ENCODE peak calls at places on chromosome 1, in eight cellular contexts. One of them, this sample, is unnamed.
A peak's percentile ranks its signal among the peaks of the same experiment; 100 is the strongest.

GRCh38 chr1:111538343-111539035 is 35.1 kb upstream of the ADORA3 start:
- DNase-seq in activated T-cell treated with anti-CD3 and anti-CD28 coated beads, Interleukin-2, amount 50 U/mL, for 1 hour: no peak
- DNase-seq in AG09309: no peak
- DNase-seq in RWPE1: no peak
- DNase-seq in caudate nucleus: no peak
- DNase-seq in heart right ventricle: no peak
- DNase-seq in Right ventricle myocardium superior: no peak
- DNase-seq in endothelial cell: no peak
- DNase-seq in this sample: no peak

GRCh38 chr1:109191377-109191776 is 22.3 kb upstream of the SARS1 start:
- DNase-seq in activated T-cell treated with anti-CD3 and anti-CD28 coated beads, Interleukin-2, amount 50 U/mL, for 1 hour: no peak
- DNase-seq in AG09309: no peak
- DNase-seq in RWPE1: no peak
- DNase-seq in caudate nucleus: no peak
- DNase-seq in heart right ventricle: no peak
- DNase-seq in Right ventricle myocardium superior: no peak
- DNase-seq in endothelial cell: no peak
- DNase-seq in this sample: no peak

GRCh38 chr1:32966900-32967299 is 2.3 kb upstream of the RNF19B start:
- DNase-seq in activated T-cell treated with anti-CD3 and anti-CD28 coated beads, Interleukin-2, amount 50 U/mL, for 1 hour: no peak
- DNase-seq in AG09309: no peak
- DNase-seq in RWPE1: no peak
- DNase-seq in caudate nucleus: no peak
- DNase-seq in heart right ventricle: no peak
- DNase-seq in Right ventricle myocardium superior: no peak
- DNase-seq in endothelial cell: no peak
- DNase-seq in this sample: no peak

GRCh38 chr1:232376632-232377493 is 253.1 kb downstream of the SIPA1L2 start:
- DNase-seq in activated T-cell treated with anti-CD3 and anti-CD28 coated beads, Interleukin-2, amount 50 U/mL, for 1 hour: no peak
- DNase-seq in AG09309: no peak
- DNase-seq in RWPE1: no peak
- DNase-seq in caudate nucleus: no peak
- DNase-seq in heart right ventricle: peak; percentile 42
- DNase-seq in Right ventricle myocardium superior: peak; percentile 49
- DNase-seq in endothelial cell: no peak
- DNase-seq in this sample: no peak

GRCh38 chr1:42684139-42684538 is 1.9 kb downstream of the YBX1 start:
- DNase-seq in activated T-cell treated with anti-CD3 and anti-CD28 coated beads, Interleukin-2, amount 50 U/mL, for 1 hour: peak; percentile 24
- DNase-seq in AG09309: no peak
- DNase-seq in RWPE1: no peak
- DNase-seq in caudate nucleus: no peak
- DNase-seq in heart right ventricle: no peak
- DNase-seq in Right ventricle myocardium superior: no peak
- DNase-seq in endothelial cell: no peak
- DNase-seq in this sample: no peak

GRCh38 chr1:242237051-242237450 is 238.2 kb upstream of the MAP1LC3C start:
- DNase-seq in activated T-cell treated with anti-CD3 and anti-CD28 coated beads, Interleukin-2, amount 50 U/mL, for 1 hour: no peak
- DNase-seq in AG09309: no peak
- DNase-seq in RWPE1: no peak
- DNase-seq in caudate nucleus: no peak
- DNase-seq in heart right ventricle: no peak
- DNase-seq in Right ventricle myocardium superior: no peak
- DNase-seq in endothelial cell: no peak
- DNase-seq in this sample: no peak

GRCh38 chr1:31159323-31159722 is 80.4 kb downstream of the NKAIN1 start:
- DNase-seq in activated T-cell treated with anti-CD3 and anti-CD28 coated beads, Interleukin-2, amount 50 U/mL, for 1 hour: no peak
- DNase-seq in AG09309: no peak
- DNase-seq in RWPE1: no peak
- DNase-seq in caudate nucleus: no peak
- DNase-seq in heart right ventricle: no peak
- DNase-seq in Right ventricle myocardium superior: no peak
- DNase-seq in endothelial cell: no peak
- DNase-seq in this sample: no peak

GRCh38 chr1:37741662-37742061 is 23.3 kb downstream of the EPHA10 start:
- DNase-seq in activated T-cell treated with anti-CD3 and anti-CD28 coated beads, Interleukin-2, amount 50 U/mL, for 1 hour: no peak
- DNase-seq in AG09309: no peak
- DNase-seq in RWPE1: no peak
- DNase-seq in caudate nucleus: no peak
- DNase-seq in heart right ventricle: no peak
- DNase-seq in Right ventricle myocardium superior: no peak
- DNase-seq in endothelial cell: no peak
- DNase-seq in this sample: no peak

GRCh38 chr1:226820935-226821718 is 49.3 kb upstream of the PSEN2 start:
- DNase-seq in activated T-cell treated with anti-CD3 and anti-CD28 coated beads, Interleukin-2, amount 50 U/mL, for 1 hour: no peak
- DNase-seq in AG09309: peak; percentile 91
- DNase-seq in RWPE1: peak; percentile 79
- DNase-seq in caudate nucleus: no peak
- DNase-seq in heart right ventricle: peak; percentile 68
- DNase-seq in Right ventricle myocardium superior: peak; percentile 78
- DNase-seq in endothelial cell: no peak
- DNase-seq in this sample: peak; percentile 98

GRCh38 chr1:161094481-161094880 is 3.7 kb upstream of the KLHDC9 start:
- DNase-seq in activated T-cell treated with anti-CD3 and anti-CD28 coated beads, Interleukin-2, amount 50 U/mL, for 1 hour: no peak
- DNase-seq in AG09309: no peak
- DNase-seq in RWPE1: no peak
- DNase-seq in caudate nucleus: no peak
- DNase-seq in heart right ventricle: no peak
- DNase-seq in Right ventricle myocardium superior: no peak
- DNase-seq in endothelial cell: no peak
- DNase-seq in this sample: no peak

GRCh38 chr1:244444854-244445253 is 6.9 kb downstream of the ADSS2 start:
- DNase-seq in activated T-cell treated with anti-CD3 and anti-CD28 coated beads, Interleukin-2, amount 50 U/mL, for 1 hour: no peak
- DNase-seq in AG09309: no peak
- DNase-seq in RWPE1: no peak
- DNase-seq in caudate nucleus: no peak
- DNase-seq in heart right ventricle: no peak
- DNase-seq in Right ventricle myocardium superior: no peak
- DNase-seq in endothelial cell: no peak
- DNase-seq in this sample: no peak

GRCh38 chr1:1891349-1892078 is 627 bp upstream of the GNB1 start:
- DNase-seq in activated T-cell treated with anti-CD3 and anti-CD28 coated beads, Interleukin-2, amount 50 U/mL, for 1 hour: no peak
- DNase-seq in AG09309: no peak
- DNase-seq in RWPE1: peak; percentile 80
- DNase-seq in caudate nucleus: peak; percentile 64
- DNase-seq in heart right ventricle: peak; percentile 84
- DNase-seq in Right ventricle myocardium superior: peak; percentile 83
- DNase-seq in endothelial cell: peak; percentile 62
- DNase-seq in this sample: peak; percentile 76

GRCh38 chr1:24764848-24765247 is 19.6 kb downstream of the CLIC4 start:
- DNase-seq in activated T-cell treated with anti-CD3 and anti-CD28 coated beads, Interleukin-2, amount 50 U/mL, for 1 hour: no peak
- DNase-seq in AG09309: no peak
- DNase-seq in RWPE1: no peak
- DNase-seq in caudate nucleus: no peak
- DNase-seq in heart right ventricle: no peak
- DNase-seq in Right ventricle myocardium superior: no peak
- DNase-seq in endothelial cell: no peak
- DNase-seq in this sample: no peak

This sample was measured in uterus.